ENCODE peak calls at places on chromosomes 16 and 17, in nine cellular contexts. I is stomach, U is heart left ventricle, X is neural crest cell, A is AG09319, H is GM12865, S is sigmoid colon, V is ascending aorta, R is body of pancreas. T is an unnamed sample.

GRCh38 chr17:50264263-50265113 is 9.8 kb upstream of the TMEM92 start:
- DNase-seq in I (no peak), U (no peak), X (no peak), A (no peak), H (no peak), S (peak), V (peak), R (no peak), T (no peak)

GRCh38 chr16:89869911-89870310 is 3.5 kb upstream of the TCF25 start:
- DNase-seq in I (no peak), U (no peak), X (no peak), A (no peak), H (no peak), S (no peak), V (no peak), R (no peak), T (no peak)

GRCh38 chr17:74599531-74599939 is 7.5 kb upstream of the CD300LD start:
- DNase-seq in I (no peak), U (no peak), X (no peak), A (no peak), H (no peak), S (no peak), V (no peak), R (no peak), T (no peak)

GRCh38 chr17:65660947-65661346 is 99.5 kb upstream of the AXIN2 start:
- DNase-seq in I (no peak), U (no peak), X (no peak), A (peak), H (peak), S (no peak), V (no peak), R (no peak), T (no peak)

GRCh38 chr16:28136751-28137434 is 73.4 kb upstream of the GSG1L start:
- DNase-seq in I (no peak), U (no peak), X (no peak), A (no peak), H (no peak), S (no peak), V (no peak), R (no peak), T (no peak)

GRCh38 chr17:64736804-64737492 is 74.8 kb upstream of the SMURF2 start:
- DNase-seq in I (peak), U (no peak), X (peak), A (no peak), H (peak), S (no peak), V (no peak), R (peak), T (no peak)

GRCh38 chr17:5049314-5049819 is 14.1 kb upstream of the SLC52A1 start:
- DNase-seq in I (peak), U (no peak), X (no peak), A (no peak), H (peak), S (no peak), V (no peak), R (no peak), T (no peak)

GRCh38 chr17:80104321-80104955 is 3.1 kb downstream of the GAA start:
- DNase-seq in I (no peak), U (no peak), X (no peak), A (no peak), H (no peak), S (no peak), V (no peak), R (no peak), T (no peak)

GRCh38 chr17:9258115-9259020 is 237.1 kb downstream of the NTN1 start:
- DNase-seq in I (no peak), U (no peak), X (no peak), A (no peak), H (no peak), S (no peak), V (no peak), R (no peak), T (no peak)

GRCh38 chr17:8701754-8702153 is 42.9 kb downstream of the CCDC42 start:
- DNase-seq in I (no peak), U (no peak), X (no peak), A (no peak), H (no peak), S (no peak), V (peak), R (no peak), T (no peak)

GRCh38 chr17:12510535-12510934 is 155.2 kb upstream of the MYOCD start:
- DNase-seq in I (no peak), U (no peak), X (no peak), A (no peak), H (no peak), S (no peak), V (no peak), R (no peak), T (no peak)

GRCh38 chr17:39551879-39552278 is 55.8 kb downstream of the NEUROD2 start:
- DNase-seq in I (no peak), U (no peak), X (no peak), A (no peak), H (no peak), S (no peak), V (peak), R (no peak), T (no peak)

GRCh38 chr17:45368661-45369060 is 51.8 kb upstream of the MAP3K14 start:
- DNase-seq in I (no peak), U (no peak), X (no peak), A (peak), H (no peak), S (no peak), V (no peak), R (no peak), T (peak)

GRCh38 chr16:31202402-31203385 is at the start of gene PYCARD:
- DNase-seq in I (peak), U (peak), X (no peak), A (no peak), H (peak), S (peak), V (peak), R (peak), T (no peak)

GRCh38 chr17:633133-633532 is 81.5 kb downstream of the VPS53 start:
- DNase-seq in I (no peak), U (no peak), X (no peak), A (no peak), H (no peak), S (no peak), V (no peak), R (no peak), T (no peak)

GRCh38 chr17:65554568-65555223 is 6.8 kb downstream of the AXIN2 start:
- DNase-seq in I (no peak), U (peak), X (no peak), A (no peak), H (no peak), S (peak), V (no peak), R (peak), T (no peak)

GRCh38 chr16:50635505-50636392 is 45.4 kb downstream of the SNX20 start:
- DNase-seq in I (no peak), U (no peak), X (no peak), A (no peak), H (peak), S (no peak), V (no peak), R (no peak), T (no peak)

GRCh38 chr17:83196088-83196765 is 116.8 kb downstream of the METRNL start:
- DNase-seq in I (no peak), U (peak), X (no peak), A (peak), H (no peak), S (peak), V (no peak), R (peak), T (no peak)

GRCh38 chr17:73262676-73263642 is 1.3 kb upstream of the CPSF4L start:
- DNase-seq in I (no peak), U (no peak), X (no peak), A (no peak), H (no peak), S (peak), V (no peak), R (no peak), T (no peak)

GRCh38 chr17:31475378-31476162 is 84.1 kb downstream of the RAB11FIP4 start:
- DNase-seq in I (no peak), U (no peak), X (no peak), A (peak), H (peak), S (no peak), V (no peak), R (peak), T (no peak)

GRCh38 chr16:11698271-11698689 is 30.0 kb downstream of the SNN start:
- DNase-seq in I (no peak), U (no peak), X (no peak), A (no peak), H (no peak), S (no peak), V (no peak), R (no peak), T (no peak)

GRCh38 chr16:18842565-18842964 is 41.2 kb upstream of the ARL6IP1 start:
- DNase-seq in I (no peak), U (no peak), X (no peak), A (no peak), H (no peak), S (no peak), V (no peak), R (no peak), T (no peak)

GRCh38 chr16:4376126-4376819 is 4.6 kb downstream of the VASN start:
- DNase-seq in I (peak), U (peak), X (no peak), A (peak), H (no peak), S (peak), V (peak), R (peak), T (no peak)

GRCh38 chr16:17845031-17845430 is 374.3 kb upstream of the XYLT1 start:
- DNase-seq in I (no peak), U (no peak), X (no peak), A (no peak), H (no peak), S (no peak), V (no peak), R (no peak), T (no peak)

GRCh38 chr17:16150251-16150859 is 65.0 kb downstream of the NCOR1 start:
- DNase-seq in I (no peak), U (no peak), X (no peak), A (no peak), H (no peak), S (no peak), V (no peak), R (no peak), T (peak)

GRCh38 chr17:38600906-38601305 is 4.8 kb downstream of the SRCIN1 start:
- DNase-seq in I (no peak), U (no peak), X (no peak), A (no peak), H (no peak), S (no peak), V (no peak), R (peak), T (no peak)

GRCh38 chr17:31533546-31534155 is 142.2 kb downstream of the RAB11FIP4 start:
- DNase-seq in I (peak), U (peak), X (peak), A (peak), H (no peak), S (no peak), V (no peak), R (peak), T (peak)

GRCh38 chr16:9050102-9050830 is 41.2 kb upstream of the HAPSTR1 start:
- DNase-seq in I (no peak), U (no peak), X (peak), A (no peak), H (peak), S (no peak), V (no peak), R (no peak), T (no peak)

GRCh38 chr17:64005734-64006167 is 7.6 kb downstream of the PRR29 start:
- DNase-seq in I (peak), U (no peak), X (no peak), A (no peak), H (no peak), S (peak), V (peak), R (peak), T (no peak)

GRCh38 chr17:12134587-12134986 is 113.9 kb downstream of the MAP2K4 start:
- DNase-seq in I (no peak), U (no peak), X (no peak), A (no peak), H (no peak), S (no peak), V (no peak), R (no peak), T (no peak)

GRCh38 chr16:84861671-84862070 is 41.9 kb downstream of the CRISPLD2 start:
- DNase-seq in I (no peak), U (no peak), X (no peak), A (no peak), H (no peak), S (no peak), V (no peak), R (no peak), T (no peak)

GRCh38 chr17:81854974-81855774 is 5.2 kb downstream of the P4HB start:
- DNase-seq in I (peak), U (no peak), X (no peak), A (no peak), H (peak), S (no peak), V (no peak), R (peak), T (no peak)
- TF ChIP-seq CTCF in I (no peak), U (no peak), X (no peak), A (no peak), H (no peak), S (no peak), V (no peak), R (peak), T (no peak)

DNA sequence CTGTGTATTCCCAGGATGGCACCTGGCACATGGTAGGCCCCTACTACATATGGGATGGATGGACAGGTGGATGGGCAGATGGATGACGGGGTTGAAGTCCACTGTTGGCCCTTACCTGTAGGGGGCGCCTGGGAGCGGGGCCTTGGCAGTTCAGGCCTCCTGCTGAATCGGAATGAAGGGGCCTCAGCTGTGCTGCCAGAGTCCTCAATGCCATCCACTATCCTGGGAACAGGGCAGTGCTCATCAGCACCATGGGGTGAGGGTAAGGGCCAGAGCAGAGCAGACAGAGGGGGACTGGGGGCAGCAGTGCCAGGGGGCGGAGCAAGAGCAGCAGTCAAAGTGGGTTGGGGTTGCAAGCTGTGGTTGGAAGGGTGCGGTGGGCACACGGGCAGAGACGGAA is 8.3 kb upstream of the RAB5C start:
- DNase-seq in I (no peak), U (no peak), X (no peak), A (no peak), H (peak), S (no peak), V (no peak), R (no peak), T (no peak)
- TF ChIP-seq CTCF in I (no peak), U (no peak), X (peak), A (peak), H (peak), S (no peak), V (no peak), R (peak), T (peak)

DNA sequence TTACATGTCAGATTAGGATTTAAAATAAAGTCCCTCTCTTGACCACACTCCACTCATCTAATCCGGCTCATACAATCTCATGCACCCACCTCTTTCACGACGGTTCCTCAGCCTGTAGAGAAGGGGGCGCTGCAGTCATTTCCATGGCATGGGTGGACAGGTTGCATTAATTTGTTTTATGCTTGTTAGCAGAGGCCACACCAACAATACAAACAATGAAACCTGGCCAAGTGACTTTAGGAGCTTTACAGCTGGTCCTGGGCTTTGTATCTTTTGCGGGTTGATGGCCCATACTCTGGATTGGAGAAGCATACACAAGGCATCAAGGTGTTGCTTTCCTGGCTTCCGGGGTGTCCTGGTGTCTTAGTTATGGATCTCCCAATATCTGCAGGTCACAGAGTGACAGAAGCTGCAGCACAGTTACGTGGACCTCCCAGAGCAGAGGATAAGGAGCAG is 9.7 kb upstream of the SNF8 start:
- DNase-seq in I (no peak), U (no peak), X (no peak), A (peak), H (peak), S (no peak), V (no peak), R (no peak), T (no peak)
- TF ChIP-seq CTCF in I (no peak), U (no peak), X (peak), A (peak), H (peak), S (no peak), V (no peak), R (no peak), T (peak)

GRCh38 chr16:60755907-60756306 is 1280.3 kb downstream of the CDH8 start:
- DNase-seq in I (no peak), U (no peak), X (no peak), A (no peak), H (no peak), S (no peak), V (no peak), R (no peak), T (no peak)
- TF ChIP-seq CTCF in I (no peak), U (no peak), X (no peak), A (no peak), H (no peak), S (no peak), V (no peak), R (no peak), T (no peak)

GRCh38 chr17:2937331-2938003 is 125.9 kb downstream of the OR1D5 start:
- DNase-seq in I (no peak), U (no peak), X (no peak), A (no peak), H (no peak), S (no peak), V (no peak), R (no peak), T (no peak)
- TF ChIP-seq CTCF in I (no peak), U (no peak), X (no peak), A (peak), H (no peak), S (no peak), V (no peak), R (no peak), T (no peak)

DNA sequence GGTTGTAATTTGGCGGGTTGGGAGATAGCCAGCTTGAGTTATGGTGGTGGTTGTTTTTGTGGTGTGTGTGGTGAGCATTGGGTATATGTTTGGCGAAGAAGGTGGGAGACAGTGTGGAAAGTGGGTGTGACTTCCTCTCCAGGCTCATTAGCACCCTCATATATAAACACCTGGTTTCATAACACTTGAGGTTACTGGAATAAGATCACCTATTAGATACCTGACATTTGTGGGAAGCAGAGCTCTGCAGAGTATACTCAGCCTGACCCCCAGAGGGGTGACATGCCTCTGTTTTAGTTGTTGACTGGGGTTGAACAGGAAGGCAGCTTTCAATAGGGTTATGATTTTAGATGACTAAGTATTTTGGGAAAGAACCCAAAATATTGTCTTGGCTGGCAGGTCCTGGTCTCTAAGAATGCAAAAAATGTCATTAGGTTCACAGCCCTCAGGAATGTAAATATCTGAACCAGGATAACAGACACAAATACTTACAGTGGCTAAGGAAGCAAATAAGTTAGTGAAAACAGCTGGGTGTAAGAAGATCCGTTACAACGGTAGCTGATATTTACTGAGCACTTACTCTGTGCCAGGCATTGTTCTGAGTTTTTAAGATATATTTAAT is 18.3 kb upstream of the EFCAB13 start:
- DNase-seq in I (no peak), U (no peak), X (no peak), A (peak), H (no peak), S (no peak), V (peak), R (no peak), T (peak)
- TF ChIP-seq CTCF in I (no peak), U (no peak), X (no peak), A (no peak), H (no peak), S (no peak), V (no peak), R (no peak), T (no peak)

DNA sequence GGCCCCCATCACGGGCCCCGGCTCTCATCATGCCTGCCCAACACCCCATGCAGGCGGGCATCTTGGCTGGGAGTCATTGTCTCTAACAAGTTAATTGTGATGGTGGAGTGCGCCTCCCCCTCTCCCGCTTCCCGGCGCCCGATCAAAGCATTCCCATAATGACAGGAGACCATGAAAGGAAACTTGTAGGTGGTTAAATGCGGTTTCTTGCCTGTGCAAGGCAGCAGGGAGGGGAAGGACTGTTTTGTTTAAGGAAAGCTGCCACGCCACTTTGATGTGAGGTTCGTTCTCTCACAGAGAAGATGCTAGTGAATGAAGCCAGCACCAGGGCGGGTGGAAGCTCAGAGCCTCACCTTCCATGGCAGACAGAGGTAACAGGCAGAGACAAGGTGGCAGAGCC is 45.4 kb downstream of the C16orf78 start:
- DNase-seq in I (no peak), U (no peak), X (no peak), A (no peak), H (no peak), S (no peak), V (no peak), R (no peak), T (no peak)
- TF ChIP-seq CTCF in I (no peak), U (no peak), X (no peak), A (no peak), H (no peak), S (no peak), V (no peak), R (no peak), T (no peak)

GRCh38 chr16:1865902-1866690 is 5.9 kb downstream of the MEIOB start:
- DNase-seq in I (no peak), U (no peak), X (no peak), A (no peak), H (no peak), S (no peak), V (no peak), R (no peak), T (no peak)
- TF ChIP-seq CTCF in I (no peak), U (no peak), X (no peak), A (no peak), H (no peak), S (no peak), V (no peak), R (no peak), T (no peak)

GRCh38 chr17:56593741-56594527 is 435 bp downstream of the NOG start:
- DNase-seq in I (peak), U (peak), X (peak), A (peak), H (peak), S (peak), V (peak), R (peak), T (no peak)
- TF ChIP-seq CTCF in I (no peak), U (no peak), X (peak), A (no peak), H (no peak), S (no peak), V (no peak), R (no peak), T (no peak)

GRCh38 chr17:58277107-58277506 is 3.6 kb downstream of the MPO start:
- DNase-seq in I (no peak), U (no peak), X (no peak), A (no peak), H (peak), S (no peak), V (no peak), R (no peak), T (no peak)
- TF ChIP-seq CTCF in I (no peak), U (peak), X (peak), A (peak), H (peak), S (no peak), V (no peak), R (peak), T (peak)